ENCODE peak calls at places on chromosomes 16 and 17, in nine cellular contexts. S is heart right ventricle, U is neural progenitor cell, C is astrocyte of the cerebellum, Z is spleen, W is heart left ventricle, M is cardiac fibroblast, H is cardiac muscle cell, Q is GM12865. R is an unnamed sample.

GRCh38 chr16:85240982-85241924 is 129.0 kb upstream of the CIBAR2 start:
- DNase-seq in M (no peak), S (no peak), W (no peak), C (no peak), H (no peak), U (no peak), Z (no peak), Q (no peak), R (no peak)

GRCh38 chr17:63478814-63479494 is 2.1 kb downstream of the ACE start:
- DNase-seq in H (peak), C (peak), Q (peak), M (peak), Z (peak), W (peak), U (peak), S (peak), R (peak)

GRCh38 chr17:45221081-45221996 is at the start of gene FMNL1:
- DNase-seq in Z (peak), C (no peak), Q (peak), U (peak), W (peak), S (peak), M (no peak), H (no peak), R (peak)

GRCh38 chr17:53749178-53749577 is 73.5 kb upstream of the KIF2B start:
- DNase-seq in S (no peak), M (peak), Q (no peak), C (peak), H (peak), Z (no peak), U (peak), W (no peak), R (no peak)

GRCh38 chr16:86664518-86665318 is 86.4 kb downstream of the FOXL1 start:
- DNase-seq in M (peak), S (no peak), Q (peak), H (peak), Z (no peak), C (peak), W (no peak), U (no peak), R (no peak)

GRCh38 chr17:28369684-28370034 is 448 bp downstream of the VTN start:
- DNase-seq in Z (no peak), U (no peak), Q (no peak), S (no peak), H (no peak), W (no peak), C (no peak), M (no peak), R (no peak)

GRCh38 chr17:74012465-74012864 is 191.0 kb upstream of the RPL38 start:
- DNase-seq in H (no peak), M (no peak), U (no peak), W (no peak), C (no peak), S (no peak), Z (no peak), Q (no peak), R (no peak)

GRCh38 chr17:7894866-7895265 is 6.3 kb downstream of the CHD3 start:
- DNase-seq in Z (no peak), W (no peak), C (no peak), M (no peak), H (no peak), Q (no peak), S (no peak), U (no peak), R (no peak)

GRCh38 chr17:77451271-77451893 is 310.6 kb downstream of the SEC14L1 start:
- DNase-seq in Z (peak), W (peak), U (peak), M (peak), H (peak), C (peak), Q (peak), S (peak), R (peak)

GRCh38 chr16:26051078-26051477 is 359.3 kb downstream of the HS3ST4 start:
- DNase-seq in M (no peak), Z (no peak), H (no peak), C (no peak), W (no peak), U (no peak), S (no peak), Q (no peak), R (no peak)

GRCh38 chr16:47392114-47392513 is 68.7 kb downstream of the ITFG1 start:
- DNase-seq in U (no peak), Z (no peak), S (no peak), M (no peak), W (no peak), C (peak), Q (peak), H (peak), R (no peak)

GRCh38 chr16:53372942-53373871 is 61.1 kb upstream of the RBL2 start:
- DNase-seq in U (no peak), Z (peak), S (no peak), W (no peak), C (no peak), H (no peak), Q (peak), M (no peak), R (peak)

GRCh38 chr17:49916854-49917515 is 52.0 kb upstream of the DLX4 start:
- DNase-seq in Z (no peak), U (no peak), C (no peak), S (no peak), M (no peak), Q (no peak), H (no peak), W (no peak), R (no peak)

GRCh38 chr16:80718480-80719220 is 85.7 kb downstream of the CDYL2 start:
- DNase-seq in Z (no peak), W (no peak), H (peak), S (no peak), C (peak), U (peak), M (peak), Q (no peak), R (no peak)

GRCh38 chr17:81295031-81295677 is at the start of gene SLC38A10:
- DNase-seq in U (peak), Z (peak), M (peak), Q (peak), C (peak), S (peak), W (peak), H (peak), R (peak)

GRCh38 chr17:3639981-3640596 is 3.5 kb downstream of the CTNS start:
- DNase-seq in C (no peak), H (peak), W (no peak), S (no peak), Z (no peak), Q (peak), M (peak), U (peak), R (no peak)

GRCh38 chr17:1733759-1734158 is 8.9 kb upstream of the SERPINF2 start:
- DNase-seq in U (no peak), H (no peak), S (no peak), M (no peak), C (no peak), Z (peak), Q (no peak), W (peak), R (no peak)

GRCh38 chr16:89721644-89722391 is 481 bp downstream of the ZNF276 start:
- DNase-seq in M (peak), H (peak), Z (peak), W (peak), C (no peak), S (peak), Q (peak), U (peak), R (no peak)

GRCh38 chr17:8629371-8630226 is 926 bp downstream of the MYH10 start:
- DNase-seq in H (peak), Z (peak), W (peak), Q (no peak), M (peak), C (no peak), S (peak), U (peak), R (peak)

GRCh38 chr17:55570360-55570759 is 59.1 kb upstream of the SMIM36 start:
- DNase-seq in C (no peak), H (no peak), M (no peak), W (no peak), U (no peak), S (no peak), Z (no peak), Q (no peak), R (no peak)

GRCh38 chr17:10776372-10776771 is 27.5 kb downstream of the TMEM238L start:
- DNase-seq in W (no peak), Q (no peak), S (no peak), Z (no peak), M (no peak), U (no peak), H (no peak), C (no peak), R (no peak)

GRCh38 chr17:33521784-33522183 is 228.7 kb upstream of the ASIC2 start:
- DNase-seq in W (no peak), Q (peak), Z (no peak), M (no peak), S (no peak), H (no peak), C (no peak), U (peak), R (no peak)

GRCh38 chr17:55420776-55421178 is 858 bp downstream of the MMD start:
- DNase-seq in Z (peak), S (peak), H (peak), Q (peak), C (no peak), U (peak), W (peak), M (no peak), R (peak)

GRCh38 chr16:29802416-29802935 is 3.9 kb upstream of the MAZ start:
- DNase-seq in M (no peak), Z (no peak), H (no peak), S (no peak), Q (no peak), W (no peak), U (no peak), C (no peak), R (no peak)

GRCh38 chr16:52141871-52142270 is 405.1 kb downstream of the TOX3 start:
- DNase-seq in W (no peak), Z (no peak), C (no peak), S (no peak), Q (no peak), U (no peak), H (no peak), M (no peak), R (no peak)

GRCh38 chr16:56600398-56600999 is 7.9 kb upstream of the MT2A start:
- DNase-seq in S (no peak), Q (peak), W (no peak), Z (no peak), M (peak), C (no peak), U (peak), H (peak), R (peak)

GRCh38 chr16:23141959-23142740 is 7.1 kb downstream of the USP31 start:
- DNase-seq in M (no peak), Z (no peak), C (no peak), H (no peak), Q (no peak), U (no peak), W (peak), S (no peak), R (no peak)

GRCh38 chr16:66950971-66951790 is 9.9 kb upstream of the CES3 start:
- DNase-seq in Z (no peak), C (no peak), S (no peak), H (no peak), Q (no peak), M (no peak), W (no peak), U (no peak), R (no peak)

GRCh38 chr17:6392609-6393367 is 42.1 kb downstream of the AIPL1 start:
- DNase-seq in M (no peak), Z (no peak), H (no peak), Q (no peak), W (no peak), C (no peak), U (no peak), S (no peak), R (no peak)

GRCh38 chr16:47727131-47727530 is 266.0 kb downstream of the PHKB start:
- DNase-seq in M (no peak), C (no peak), S (no peak), W (no peak), Z (no peak), H (no peak), U (no peak), Q (peak), R (no peak)

GRCh38 chr17:13736915-13737314 is 135.2 kb upstream of the HS3ST3A1 start:
- DNase-seq in Q (no peak), M (peak), U (no peak), H (peak), W (no peak), S (no peak), C (no peak), Z (no peak), R (no peak)

GRCh38 chr16:25707982-25708583 is 16.3 kb downstream of the HS3ST4 start:
- DNase-seq in C (no peak), H (peak), Z (no peak), M (peak), W (no peak), Q (peak), S (no peak), U (peak), R (peak)

GRCh38 chr17:64063766-64064224 is 43.4 kb upstream of the ICAM2 start:
- DNase-seq in H (peak), C (no peak), M (peak), U (peak), Q (peak), W (peak), Z (peak), S (peak), R (peak)

GRCh38 chr17:4599505-4600281 is 15.4 kb downstream of the SMTNL2 start:
- DNase-seq in C (no peak), S (peak), M (no peak), Q (no peak), H (peak), U (peak), Z (no peak), W (peak), R (no peak)

GRCh38 chr16:85329999-85330693 is 217.9 kb upstream of the CIBAR2 start:
- DNase-seq in H (no peak), S (no peak), M (no peak), U (peak), W (no peak), Q (no peak), Z (no peak), C (no peak), R (no peak)

GRCh38 chr17:42285346-42286050 is 2.8 kb upstream of the STAT5A start:
- DNase-seq in H (no peak), Q (no peak), Z (no peak), M (no peak), W (no peak), U (no peak), C (no peak), S (no peak), R (no peak)

GRCh38 chr16:23557779-23558330 is 328 bp downstream of the UBFD1 start:
- DNase-seq in M (peak), C (peak), S (no peak), Z (no peak), W (peak), U (no peak), H (peak), Q (peak), R (no peak)

DNA sequence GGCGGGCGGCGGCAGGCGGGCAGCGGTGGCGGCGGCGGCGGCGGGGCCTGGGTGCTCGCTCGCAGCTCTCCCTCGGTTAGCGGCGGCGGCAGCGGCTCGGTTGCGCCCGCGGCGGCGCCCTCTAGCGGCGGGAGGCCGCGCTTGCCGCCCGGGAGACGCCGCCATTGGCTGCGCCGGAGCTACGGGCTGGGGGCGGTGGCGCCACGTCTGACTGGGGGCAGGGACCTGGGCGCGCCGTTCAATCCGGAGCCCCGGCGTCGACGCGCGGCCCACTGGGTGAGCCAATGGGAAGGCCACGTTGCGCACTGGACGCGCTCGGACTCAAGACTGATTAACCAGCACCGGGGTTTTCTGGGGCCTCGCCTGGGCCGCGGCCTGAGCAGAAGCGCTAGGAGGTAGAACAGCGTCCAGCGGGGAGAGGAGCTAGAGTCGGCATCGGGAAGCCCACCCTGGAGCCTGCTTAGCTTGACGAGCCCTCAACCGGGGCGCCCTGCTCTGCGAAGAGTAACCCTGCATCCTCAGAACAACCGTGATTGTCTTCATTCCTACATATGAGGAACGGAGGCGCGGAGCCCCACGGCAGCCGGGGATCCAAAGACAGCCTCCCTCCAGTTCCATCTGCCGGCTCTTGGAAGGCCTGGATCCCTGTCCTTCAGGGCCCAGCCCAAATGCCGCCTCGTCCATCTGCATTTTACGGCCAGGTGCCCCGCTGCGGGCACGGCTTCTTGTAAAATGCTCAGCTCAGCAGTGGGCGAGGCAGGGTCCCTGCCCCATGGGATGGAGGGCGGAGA is at the start of gene ZC3H7A:
- DNase-seq in S (peak), C (peak), M (peak), U (peak), W (peak), Q (peak), Z (peak), H (peak), R (peak)
- TF ChIP-seq CTCF in S (peak), C (peak), M (peak), U (peak), W (peak), Q (peak), Z (peak), H (peak), R (peak)

GRCh38 chr16:50507397-50507796 is 40.8 kb upstream of the NKD1 start:
- DNase-seq in W (no peak), C (no peak), M (no peak), H (no peak), Z (no peak), S (no peak), Q (no peak), U (no peak), R (no peak)

GRCh38 chr16:50505115-50505514 is 43.1 kb upstream of the NKD1 start:
- DNase-seq in U (no peak), H (no peak), M (no peak), S (no peak), C (no peak), Z (no peak), Q (no peak), W (no peak), R (no peak)

GRCh38 chr16:50502616-50503000 is 45.6 kb upstream of the NKD1 start:
- DNase-seq in Q (no peak), M (no peak), S (no peak), H (no peak), C (no peak), Z (no peak), W (no peak), U (no peak), R (no peak)

GRCh38 chr16:50506543-50506937 is 41.7 kb upstream of the NKD1 start:
- DNase-seq in Z (no peak), W (no peak), C (no peak), U (no peak), Q (no peak), H (no peak), M (no peak), S (no peak), R (no peak)

DNA sequence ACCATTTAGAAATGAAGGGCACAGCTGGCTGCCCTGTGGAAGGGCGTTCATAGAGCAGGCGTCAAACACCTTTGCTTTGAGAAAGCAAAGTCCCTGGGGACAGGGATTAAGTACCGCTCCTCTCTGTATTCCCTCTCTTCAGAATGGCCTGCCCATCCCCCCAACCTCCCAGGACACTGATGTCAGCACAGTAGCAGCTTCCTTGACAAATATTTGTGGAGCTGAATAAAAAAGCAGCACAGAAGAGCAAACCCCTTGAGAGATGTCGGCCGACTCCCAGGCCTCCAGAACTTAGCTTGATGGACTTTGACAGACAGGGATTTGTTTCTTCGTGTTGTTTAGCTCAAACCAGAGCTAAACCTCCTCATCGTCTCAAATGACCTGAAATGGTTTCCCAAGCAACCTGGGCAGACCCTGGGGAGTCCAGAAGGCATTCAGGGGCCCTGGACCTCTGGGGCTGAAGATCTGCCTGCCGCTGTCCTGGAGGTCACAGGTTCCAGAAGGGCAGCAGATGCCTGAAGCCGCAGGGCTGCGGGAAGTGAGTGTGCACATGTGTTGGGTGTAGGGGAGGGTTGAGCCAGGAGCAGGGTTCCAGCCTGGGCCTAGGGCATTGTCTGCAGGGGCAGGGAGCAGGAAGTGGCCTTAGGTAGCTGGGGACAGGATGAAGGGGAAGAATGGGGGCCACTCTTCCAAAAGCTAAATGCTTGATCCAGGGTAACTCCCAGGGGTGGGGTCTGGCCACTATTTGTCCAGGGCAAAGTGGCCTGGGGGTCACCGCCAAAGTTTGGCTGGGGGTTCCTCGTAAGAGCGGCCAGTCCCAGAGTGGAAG is 42.3 kb upstream of the NKD1 start:
- DNase-seq in W (no peak), C (no peak), U (peak), S (no peak), M (no peak), H (no peak), Q (no peak), Z (no peak), R (no peak)
- TF ChIP-seq CTCF in W (no peak), C (no peak), U (no peak), S (no peak), M (no peak), H (no peak), Q (no peak), Z (no peak), R (no peak)

GRCh38 chr17:556431-556995 is 158.1 kb downstream of the VPS53 start:
- DNase-seq in Z (no peak), C (no peak), H (peak), W (no peak), U (peak), S (no peak), M (no peak), Q (no peak), R (no peak)
- TF ChIP-seq CTCF in Z (no peak), C (no peak), H (peak), W (no peak), U (peak), S (peak), M (no peak), Q (no peak), R (no peak)

DNA sequence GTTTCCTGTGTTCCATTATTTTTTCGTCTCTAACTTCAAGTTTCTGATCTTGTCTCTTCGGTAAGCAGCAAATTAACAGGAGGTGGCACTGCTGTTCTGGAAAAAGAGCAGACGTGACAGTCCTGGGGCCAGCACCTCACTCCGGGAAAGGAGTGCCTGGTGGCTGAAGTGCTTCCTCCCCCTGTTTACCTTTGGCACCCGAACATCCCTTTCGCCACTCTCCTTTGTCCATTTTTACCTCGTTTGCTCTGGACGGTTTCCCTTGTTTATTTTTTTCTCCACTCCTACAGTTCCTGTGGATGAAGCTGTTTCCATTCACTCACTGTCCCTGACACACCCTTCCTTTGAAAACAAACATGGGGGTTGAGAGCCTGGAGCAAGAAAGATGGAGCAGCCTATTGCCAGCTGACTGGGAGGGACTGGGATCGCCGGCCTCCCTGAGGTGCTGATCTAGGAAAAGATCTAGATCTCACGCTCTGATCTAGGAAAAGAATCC is 12.6 kb downstream of the SAP30BP start:
- DNase-seq in Z (peak), H (peak), S (no peak), M (peak), C (no peak), W (peak), U (no peak), Q (no peak), R (no peak)
- TF ChIP-seq CTCF in Z (no peak), H (peak), S (peak), M (peak), C (peak), W (peak), U (no peak), Q (no peak), R (no peak)

R was measured in GM13977.